ENCODE peak calls at places on chromosomes 12 and 14, in six cellular contexts. One of them, this sample, is unnamed.

GRCh38 chr14:101853455-101854018 is 92.0 kb downstream of the PPP2R5C start:
- ATAC-seq in K562: no peak
- ATAC-seq in A549: no peak
- ATAC-seq in HepG2: no peak
- ATAC-seq in upper lobe of left lung: peak
- ATAC-seq in GM12878: no peak
- ATAC-seq in this sample: no peak

GRCh38 chr14:69092840-69093422 is 60.0 kb downstream of the DCAF5 start:
- ATAC-seq in K562: no peak
- ATAC-seq in A549: no peak
- ATAC-seq in HepG2: no peak
- ATAC-seq in upper lobe of left lung: no peak
- ATAC-seq in GM12878: peak
- ATAC-seq in this sample: no peak

GRCh38 chr14:53147893-53148292 is 5.2 kb downstream of the DDHD1 start:
- ATAC-seq in K562: no peak
- ATAC-seq in A549: no peak
- ATAC-seq in HepG2: no peak
- ATAC-seq in upper lobe of left lung: no peak
- ATAC-seq in GM12878: peak
- ATAC-seq in this sample: no peak

GRCh38 chr12:44551631-44552030 is 324.5 kb downstream of the NELL2 start:
- ATAC-seq in K562: no peak
- ATAC-seq in A549: no peak
- ATAC-seq in HepG2: no peak
- ATAC-seq in upper lobe of left lung: no peak
- ATAC-seq in GM12878: peak
- ATAC-seq in this sample: no peak

GRCh38 chr14:20438664-20439063 is 2.7 kb upstream of the KLHL33 start:
- ATAC-seq in K562: no peak
- ATAC-seq in A549: no peak
- ATAC-seq in HepG2: no peak
- ATAC-seq in upper lobe of left lung: no peak
- ATAC-seq in GM12878: peak
- ATAC-seq in this sample: no peak

GRCh38 chr12:121849660-121850059 is 9.0 kb downstream of the HPD start:
- ATAC-seq in K562: peak
- ATAC-seq in A549: peak
- ATAC-seq in HepG2: peak
- ATAC-seq in upper lobe of left lung: no peak
- ATAC-seq in GM12878: peak
- ATAC-seq in this sample: no peak

GRCh38 chr12:22084852-22085251 is 38.8 kb downstream of the CMAS start:
- ATAC-seq in K562: no peak
- ATAC-seq in A549: no peak
- ATAC-seq in HepG2: no peak
- ATAC-seq in upper lobe of left lung: no peak
- ATAC-seq in GM12878: no peak
- ATAC-seq in this sample: no peak

GRCh38 chr14:31716208-31716607 is 155.0 kb downstream of the NUBPL start:
- ATAC-seq in K562: no peak
- ATAC-seq in A549: no peak
- ATAC-seq in HepG2: no peak
- ATAC-seq in upper lobe of left lung: no peak
- ATAC-seq in GM12878: no peak
- ATAC-seq in this sample: no peak

GRCh38 chr12:106046301-106046846 is 92.4 kb downstream of the NUAK1 start:
- ATAC-seq in K562: no peak
- ATAC-seq in A549: no peak
- ATAC-seq in HepG2: no peak
- ATAC-seq in upper lobe of left lung: no peak
- ATAC-seq in GM12878: no peak
- ATAC-seq in this sample: no peak

GRCh38 chr14:98131406-98131805 is 1140.6 kb downstream of the BCL11B start:
- ATAC-seq in K562: no peak
- ATAC-seq in A549: no peak
- ATAC-seq in HepG2: no peak
- ATAC-seq in upper lobe of left lung: no peak
- ATAC-seq in GM12878: peak
- ATAC-seq in this sample: no peak

GRCh38 chr12:112828534-112828933 is 37.0 kb downstream of the RPH3A start:
- ATAC-seq in K562: no peak
- ATAC-seq in A549: no peak
- ATAC-seq in HepG2: no peak
- ATAC-seq in upper lobe of left lung: no peak
- ATAC-seq in GM12878: no peak
- ATAC-seq in this sample: no peak

GRCh38 chr12:44088647-44089046 is 252.8 kb downstream of the TMEM117 start:
- ATAC-seq in K562: no peak
- ATAC-seq in A549: no peak
- ATAC-seq in HepG2: no peak
- ATAC-seq in upper lobe of left lung: no peak
- ATAC-seq in GM12878: no peak
- ATAC-seq in this sample: no peak

GRCh38 chr14:90242444-90242843 is 13.9 kb upstream of the PSMC1 start:
- ATAC-seq in K562: no peak
- ATAC-seq in A549: no peak
- ATAC-seq in HepG2: no peak
- ATAC-seq in upper lobe of left lung: no peak
- ATAC-seq in GM12878: no peak
- ATAC-seq in this sample: no peak

GRCh38 chr14:91229743-91230200 is 14.7 kb downstream of the GPR68 start:
- ATAC-seq in K562: no peak
- ATAC-seq in A549: no peak
- ATAC-seq in HepG2: no peak
- ATAC-seq in upper lobe of left lung: peak
- ATAC-seq in GM12878: peak
- ATAC-seq in this sample: no peak

GRCh38 chr12:92465786-92466185 is 237.0 kb upstream of the PLEKHG7 start:
- ATAC-seq in K562: no peak
- ATAC-seq in A549: no peak
- ATAC-seq in HepG2: no peak
- ATAC-seq in upper lobe of left lung: no peak
- ATAC-seq in GM12878: peak
- ATAC-seq in this sample: no peak

GRCh38 chr12:8956073-8956472 is 6.6 kb upstream of the M6PR start:
- ATAC-seq in K562: no peak
- ATAC-seq in A549: no peak
- ATAC-seq in HepG2: no peak
- ATAC-seq in upper lobe of left lung: no peak
- ATAC-seq in GM12878: no peak
- ATAC-seq in this sample: no peak

GRCh38 chr12:120078868-120079267 is 37.7 kb downstream of the RAB35 start:
- ATAC-seq in K562: no peak
- ATAC-seq in A549: peak
- ATAC-seq in HepG2: peak
- ATAC-seq in upper lobe of left lung: no peak
- ATAC-seq in GM12878: no peak
- ATAC-seq in this sample: no peak

GRCh38 chr14:34018564-34019244 is 67.8 kb upstream of the EGLN3 start:
- ATAC-seq in K562: peak
- ATAC-seq in A549: no peak
- ATAC-seq in HepG2: peak
- ATAC-seq in upper lobe of left lung: peak
- ATAC-seq in GM12878: peak
- ATAC-seq in this sample: peak

GRCh38 chr14:46820291-46820690 is 168.7 kb upstream of the RPL10L start:
- ATAC-seq in K562: no peak
- ATAC-seq in A549: no peak
- ATAC-seq in HepG2: no peak
- ATAC-seq in upper lobe of left lung: no peak
- ATAC-seq in GM12878: no peak
- ATAC-seq in this sample: no peak

GRCh38 chr14:103880986-103881926 is 33.9 kb upstream of the PPP1R13B start:
- ATAC-seq in K562: no peak
- ATAC-seq in A549: peak
- ATAC-seq in HepG2: peak
- ATAC-seq in upper lobe of left lung: peak
- ATAC-seq in GM12878: no peak
- ATAC-seq in this sample: no peak

GRCh38 chr14:50892255-50892654 is 20.4 kb downstream of the ABHD12B start:
- ATAC-seq in K562: no peak
- ATAC-seq in A549: no peak
- ATAC-seq in HepG2: peak
- ATAC-seq in upper lobe of left lung: no peak
- ATAC-seq in GM12878: no peak
- ATAC-seq in this sample: no peak

GRCh38 chr12:94770397-94770759 is 120.0 kb upstream of the TMCC3 start:
- ATAC-seq in K562: no peak
- ATAC-seq in A549: no peak
- ATAC-seq in HepG2: no peak
- ATAC-seq in upper lobe of left lung: no peak
- ATAC-seq in GM12878: no peak
- ATAC-seq in this sample: no peak

GRCh38 chr14:104537613-104537988 is 42.0 kb upstream of the C14orf180 start:
- ATAC-seq in K562: no peak
- ATAC-seq in A549: no peak
- ATAC-seq in HepG2: no peak
- ATAC-seq in upper lobe of left lung: no peak
- ATAC-seq in GM12878: no peak
- ATAC-seq in this sample: no peak

GRCh38 chr12:128474916-128475315 is 207.9 kb downstream of the TMEM132C start:
- ATAC-seq in K562: no peak
- ATAC-seq in A549: no peak
- ATAC-seq in HepG2: no peak
- ATAC-seq in upper lobe of left lung: no peak
- ATAC-seq in GM12878: no peak
- ATAC-seq in this sample: no peak

GRCh38 chr12:120885521-120885920 is 18.6 kb downstream of the SPPL3 start:
- ATAC-seq in K562: no peak
- ATAC-seq in A549: no peak
- ATAC-seq in HepG2: no peak
- ATAC-seq in upper lobe of left lung: no peak
- ATAC-seq in GM12878: peak
- ATAC-seq in this sample: no peak

GRCh38 chr14:58107947-58108552 is 44.0 kb downstream of the ARMH4 start:
- ATAC-seq in K562: peak
- ATAC-seq in A549: peak
- ATAC-seq in HepG2: no peak
- ATAC-seq in upper lobe of left lung: peak
- ATAC-seq in GM12878: peak
- ATAC-seq in this sample: peak

GRCh38 chr12:24879644-24880043 is 69.3 kb downstream of the BCAT1 start:
- ATAC-seq in K562: no peak
- ATAC-seq in A549: no peak
- ATAC-seq in HepG2: no peak
- ATAC-seq in upper lobe of left lung: peak
- ATAC-seq in GM12878: no peak
- ATAC-seq in this sample: no peak

GRCh38 chr12:55829967-55830600 is 697 bp upstream of the DNAJC14 start:
- ATAC-seq in K562: peak
- ATAC-seq in A549: peak
- ATAC-seq in HepG2: peak
- ATAC-seq in upper lobe of left lung: peak
- ATAC-seq in GM12878: peak
- ATAC-seq in this sample: peak

GRCh38 chr12:55830601-55831406 is 1.4 kb upstream of the DNAJC14 start:
- ATAC-seq in K562: peak
- ATAC-seq in A549: peak
- ATAC-seq in HepG2: peak
- ATAC-seq in upper lobe of left lung: peak
- ATAC-seq in GM12878: peak
- ATAC-seq in this sample: peak

GRCh38 chr12:55828357-55828756 is 1.0 kb downstream of the DNAJC14 start:
- ATAC-seq in K562: no peak
- ATAC-seq in A549: no peak
- ATAC-seq in HepG2: no peak
- ATAC-seq in upper lobe of left lung: no peak
- ATAC-seq in GM12878: no peak
- ATAC-seq in this sample: no peak

GRCh38 chr12:55824726-55825125 is 4.7 kb downstream of the DNAJC14 start:
- ATAC-seq in K562: no peak
- ATAC-seq in A549: no peak
- ATAC-seq in HepG2: no peak
- ATAC-seq in upper lobe of left lung: no peak
- ATAC-seq in GM12878: no peak
- ATAC-seq in this sample: no peak

DNA sequence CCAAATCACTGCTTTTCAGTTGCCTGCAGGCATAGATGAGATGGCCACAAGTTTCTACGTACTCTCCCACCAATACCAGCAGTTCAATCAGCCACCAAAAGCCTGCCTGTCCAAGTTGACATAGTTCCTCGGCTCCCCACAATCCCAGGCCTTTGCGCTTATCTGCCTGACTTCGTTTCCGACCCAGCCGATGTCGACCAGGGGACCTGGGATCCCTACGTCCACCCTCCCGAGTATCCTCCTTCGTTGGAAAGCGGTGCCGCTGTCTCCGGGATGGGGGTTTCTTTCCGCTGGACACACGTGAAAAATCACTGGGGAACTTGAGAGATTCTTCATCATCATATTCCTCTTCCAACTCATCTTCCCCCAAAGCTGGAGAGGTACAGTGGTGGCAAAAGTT is 1.6 kb downstream of the DNAJC14 start:
- ATAC-seq in K562: no peak
- ATAC-seq in A549: no peak
- ATAC-seq in HepG2: no peak
- ATAC-seq in upper lobe of left lung: no peak
- ATAC-seq in GM12878: no peak
- ATAC-seq in this sample: no peak
- H3K4me3 ChIP-seq in K562: peak
- H3K4me3 ChIP-seq in A549: no peak
- H3K4me3 ChIP-seq in HepG2: no peak
- H3K4me3 ChIP-seq in upper lobe of left lung: no peak
- H3K4me3 ChIP-seq in GM12878: peak
- H3K4me3 ChIP-seq in this sample: no peak

GRCh38 chr14:49218436-49219092 is 367.6 kb downstream of the RPS29 start:
- ATAC-seq in K562: no peak
- ATAC-seq in A549: no peak
- ATAC-seq in HepG2: no peak
- ATAC-seq in upper lobe of left lung: peak
- ATAC-seq in GM12878: no peak
- ATAC-seq in this sample: peak
- TF ChIP-seq EP300 in K562: no peak
- TF ChIP-seq EP300 in A549: no peak
- TF ChIP-seq EP300 in HepG2: no peak
- TF ChIP-seq EP300 in upper lobe of left lung: no peak
- TF ChIP-seq EP300 in GM12878: no peak
- TF ChIP-seq EP300 in this sample: no peak

GRCh38 chr12:68236421-68237059 is 10.9 kb upstream of the IL26 start:
- ATAC-seq in K562: peak
- ATAC-seq in A549: peak
- ATAC-seq in HepG2: peak
- ATAC-seq in upper lobe of left lung: peak
- ATAC-seq in GM12878: peak
- ATAC-seq in this sample: peak
- H3K4me3 ChIP-seq in K562: peak
- H3K4me3 ChIP-seq in A549: peak
- H3K4me3 ChIP-seq in HepG2: peak
- H3K4me3 ChIP-seq in upper lobe of left lung: no peak
- H3K4me3 ChIP-seq in GM12878: peak
- H3K4me3 ChIP-seq in this sample: peak

DNA sequence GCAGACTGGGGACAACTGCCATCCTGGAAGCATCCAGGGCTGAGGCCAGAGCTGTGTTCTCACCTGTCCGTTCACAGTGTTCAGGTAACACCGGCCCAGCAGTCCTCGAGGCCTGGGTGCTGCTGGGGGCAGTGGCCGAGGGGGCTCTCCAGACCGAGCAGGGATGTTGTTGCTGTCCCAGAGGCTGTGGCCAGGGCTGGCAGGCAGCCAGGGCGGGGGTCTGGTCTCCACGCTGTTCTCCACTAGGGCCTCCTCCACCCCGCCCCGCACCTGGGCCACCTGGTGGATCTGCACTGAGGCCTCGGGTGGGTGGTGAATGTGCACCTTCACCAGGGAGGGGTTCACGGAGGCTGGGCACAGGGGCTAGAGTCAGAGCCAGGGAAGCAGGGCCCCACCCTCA is 57.4 kb downstream of the ISCA2 start:
- ATAC-seq in K562: no peak
- ATAC-seq in A549: no peak
- ATAC-seq in HepG2: no peak
- ATAC-seq in upper lobe of left lung: no peak
- ATAC-seq in GM12878: no peak
- ATAC-seq in this sample: no peak
- TF ChIP-seq EP300 in K562: no peak
- TF ChIP-seq EP300 in A549: no peak
- TF ChIP-seq EP300 in HepG2: no peak
- TF ChIP-seq EP300 in upper lobe of left lung: no peak
- TF ChIP-seq EP300 in GM12878: no peak
- TF ChIP-seq EP300 in this sample: no peak

This sample was measured in gastroesophageal sphincter.